ENCODE peak calls at places on chromosome 6, in seven cellular contexts. F, A, N, O, R, Y and E are unnamed samples.

GRCh38 chr6:137233561-137234504 is 14.6 kb upstream of the IFNGR1 start:
- DNase-seq in F (peak), O (no peak), N (no peak), Y (peak), R (peak), A (no peak), E (no peak)

GRCh38 chr6:147756000-147756399 is 247.5 kb downstream of the SAMD5 start:
- DNase-seq in O (no peak), A (no peak), N (no peak), Y (no peak), R (no peak), F (no peak), E (no peak)

GRCh38 chr6:129653746-129654145 is 56.2 kb downstream of the ARHGAP18 start:
- DNase-seq in N (no peak), R (no peak), A (no peak), O (no peak), F (no peak), Y (no peak), E (no peak)

GRCh38 chr6:33571637-33572316 is 8.3 kb downstream of the BAK1 start:
- DNase-seq in R (no peak), O (no peak), F (no peak), N (no peak), A (no peak), Y (no peak), E (peak)

GRCh38 chr6:125491860-125492617 is 190.3 kb upstream of the HDDC2 start:
- DNase-seq in A (no peak), N (no peak), F (no peak), R (no peak), O (no peak), Y (no peak), E (no peak)

GRCh38 chr6:21792177-21792576 is 198.6 kb downstream of the SOX4 start:
- DNase-seq in N (no peak), R (no peak), A (no peak), O (no peak), F (no peak), Y (no peak), E (no peak)

GRCh38 chr6:151148111-151148510 is 91.7 kb upstream of the AKAP12 start:
- DNase-seq in Y (no peak), O (no peak), A (no peak), F (peak), R (no peak), N (no peak), E (no peak)

GRCh38 chr6:28488916-28489365 is 26.7 kb downstream of the GPX6 start:
- DNase-seq in O (peak), F (peak), A (no peak), Y (peak), N (peak), R (peak), E (no peak)

GRCh38 chr6:54617730-54618129 is 228.8 kb upstream of the FAM83B start:
- DNase-seq in R (peak), Y (peak), F (peak), O (no peak), N (no peak), A (no peak), E (no peak)

GRCh38 chr6:15508363-15509330 is 154.2 kb downstream of the DTNBP1 start:
- DNase-seq in F (no peak), O (no peak), Y (no peak), A (peak), N (no peak), R (peak), E (no peak)

GRCh38 chr6:8688823-8689222 is 253.5 kb upstream of the SLC35B3 start:
- DNase-seq in N (no peak), Y (no peak), F (no peak), O (no peak), R (no peak), A (no peak), E (no peak)

DNA sequence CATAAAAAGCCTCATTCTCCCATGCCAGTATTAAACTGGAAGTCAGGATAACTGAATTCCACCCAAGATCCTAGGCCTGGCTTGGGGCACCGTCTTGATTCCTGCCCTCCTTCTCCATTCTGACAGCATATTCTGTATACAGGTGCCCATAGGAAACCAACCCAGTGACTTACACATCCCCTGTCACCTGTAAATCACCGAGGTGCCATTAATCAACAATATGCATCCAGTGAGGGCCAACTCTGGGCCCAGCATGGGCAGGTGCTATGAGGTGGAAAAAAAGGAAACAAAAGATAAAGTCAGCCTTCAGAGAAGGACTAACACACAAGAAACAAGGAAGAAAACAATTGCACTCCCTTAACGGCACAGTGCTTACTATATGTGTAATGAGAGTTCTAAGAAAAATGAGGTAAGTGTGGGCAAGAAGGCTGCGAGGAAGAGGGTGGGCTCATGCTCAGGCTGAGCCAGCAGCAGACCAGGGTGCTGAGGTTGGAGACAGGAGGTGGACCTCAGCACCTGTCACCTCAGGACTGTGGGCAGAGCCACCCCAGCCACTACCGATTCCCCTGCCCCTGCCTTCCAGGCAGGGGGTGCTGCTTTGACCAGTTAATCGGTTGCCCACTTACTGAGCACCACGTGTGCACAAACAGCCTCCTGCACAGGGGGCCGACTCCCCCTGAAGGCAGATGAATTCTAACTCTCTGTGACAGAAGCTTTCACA is 105.9 kb downstream of the TRERF1 start:
- DNase-seq in O (no peak), A (no peak), N (no peak), Y (no peak), F (no peak), R (no peak), E (no peak)
- H3K27ac ChIP-seq in O (no peak), A (no peak), N (no peak), Y (no peak), F (no peak), R (no peak), E (no peak)

DNA sequence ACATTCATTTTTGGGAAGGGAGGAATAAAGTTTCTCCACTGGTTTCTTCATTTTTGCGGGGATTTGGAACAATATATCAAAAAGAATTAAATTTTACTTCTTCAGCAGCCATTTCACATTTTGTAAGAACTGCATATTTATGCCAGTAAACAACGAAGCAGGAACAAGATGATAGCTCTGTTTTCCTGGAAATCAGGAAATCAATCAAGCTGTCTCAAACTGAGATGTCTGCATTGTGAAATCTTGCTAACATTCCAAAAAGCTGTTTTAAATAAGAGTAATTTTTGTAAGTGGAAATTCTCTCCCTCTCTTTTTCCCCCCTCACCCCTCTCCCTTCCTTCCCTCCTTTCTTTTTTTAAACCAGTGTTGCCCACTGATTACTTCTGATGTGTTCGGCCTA is 20.0 kb downstream of the MAPK13 start:
- DNase-seq in N (no peak), Y (no peak), R (no peak), F (no peak), O (no peak), A (no peak), E (no peak)
- H3K27ac ChIP-seq in N (no peak), Y (no peak), R (no peak), F (no peak), O (peak), A (no peak), E (no peak)

GRCh38 chr6:108133594-108134179 is 32.1 kb upstream of the NR2E1 start:
- DNase-seq in O (peak), A (no peak), N (peak), F (peak), Y (peak), R (peak), E (peak)
- H3K27ac ChIP-seq in O (peak), A (peak), N (no peak), F (peak), Y (no peak), R (no peak), E (no peak)

DNA sequence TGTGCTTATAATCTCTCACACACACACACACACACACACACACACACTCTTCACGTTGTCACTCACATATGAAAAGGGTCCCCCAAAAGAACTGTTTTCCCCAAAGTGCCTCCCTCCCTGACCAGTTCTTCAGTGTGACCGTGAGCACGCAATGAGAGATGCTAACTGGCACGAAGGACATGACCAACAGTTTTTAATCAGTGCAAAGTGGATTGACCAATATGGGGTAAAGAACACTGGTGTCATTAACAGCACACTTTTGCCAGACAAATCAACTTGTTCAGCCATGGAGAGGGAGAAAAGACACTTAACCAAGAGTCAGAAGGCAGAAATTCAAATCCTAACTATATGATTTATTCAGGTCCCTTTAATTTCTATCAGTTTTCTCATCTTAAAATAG is 15.0 kb downstream of the EXOC2 start:
- DNase-seq in Y (no peak), F (no peak), O (no peak), A (no peak), R (no peak), N (no peak), E (no peak)
- H3K27ac ChIP-seq in Y (no peak), F (no peak), O (no peak), A (no peak), R (no peak), N (no peak), E (no peak)

DNA sequence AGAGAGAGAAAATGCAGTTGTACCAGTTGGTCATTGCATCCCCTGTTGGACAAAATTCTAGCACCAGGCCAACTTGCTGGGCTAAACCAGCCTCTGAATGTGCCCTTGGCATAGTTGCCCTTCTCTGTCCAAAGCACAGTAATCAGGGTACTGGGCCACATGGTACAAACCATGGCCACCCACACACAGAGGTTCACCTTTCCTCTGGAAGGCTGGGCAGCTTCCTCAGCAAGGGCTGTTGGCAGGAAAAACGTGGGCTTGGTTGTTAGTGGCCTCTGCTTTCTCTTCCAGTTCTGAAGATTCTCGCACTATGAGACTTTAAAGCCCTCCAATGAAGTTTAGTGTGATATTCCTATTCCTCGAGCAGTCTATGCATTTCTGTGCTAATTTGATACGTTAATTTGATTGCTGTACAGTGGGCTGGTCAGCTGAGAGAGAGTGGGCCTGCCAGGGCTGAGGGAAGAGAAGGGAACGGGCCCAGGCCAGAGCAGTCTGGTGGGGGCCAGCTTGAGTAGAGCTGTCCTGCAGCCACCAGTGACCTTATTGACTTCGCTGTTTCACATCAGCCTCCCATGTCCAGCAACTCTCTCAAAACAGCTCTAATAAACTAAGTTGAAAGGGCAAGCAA is 592 bp downstream of the DDO start:
- DNase-seq in A (no peak), O (no peak), F (no peak), N (no peak), Y (no peak), R (no peak), E (no peak)
- H3K27ac ChIP-seq in A (peak), O (no peak), F (no peak), N (no peak), Y (peak), R (no peak), E (peak)